ENCODE peak calls at places on chromosomes 1 and 21, in four cellular contexts. One of them, this sample, is unnamed.

GRCh38 chr1:228166170-228166936 is 749 bp downstream of the IBA57 start:
- DNase-seq in OCI-LY7: peak
- DNase-seq in ascending aorta: peak
- DNase-seq in stimulated activated CD4-positive, alpha-beta T cell treated with anti-CD3 and anti-CD28 coated beads, Interleukin-1b, Interleukin-23, amount 100 ng/mL, for 24 hours: no peak
- DNase-seq in this sample: peak

GRCh38 chr1:180643693-180644092 is 11.9 kb downstream of the XPR1 start:
- DNase-seq in OCI-LY7: no peak
- DNase-seq in ascending aorta: no peak
- DNase-seq in stimulated activated CD4-positive, alpha-beta T cell treated with anti-CD3 and anti-CD28 coated beads, Interleukin-1b, Interleukin-23, amount 100 ng/mL, for 24 hours: no peak
- DNase-seq in this sample: no peak

GRCh38 chr21:45054927-45055612 is 19.3 kb upstream of the ADARB1 start:
- DNase-seq in stimulated activated CD4-positive, alpha-beta T cell treated with anti-CD3 and anti-CD28 coated beads, Interleukin-1b, Interleukin-23, amount 100 ng/mL, for 24 hours: no peak
- DNase-seq in ascending aorta: peak
- DNase-seq in OCI-LY7: peak
- DNase-seq in this sample: no peak

GRCh38 chr1:184520343-184520742 is 133.5 kb downstream of the C1orf21 start:
- DNase-seq in OCI-LY7: no peak
- DNase-seq in ascending aorta: no peak
- DNase-seq in stimulated activated CD4-positive, alpha-beta T cell treated with anti-CD3 and anti-CD28 coated beads, Interleukin-1b, Interleukin-23, amount 100 ng/mL, for 24 hours: no peak
- DNase-seq in this sample: no peak

GRCh38 chr1:230509281-230509977 is 83.3 kb upstream of the PGBD5 start:
- DNase-seq in stimulated activated CD4-positive, alpha-beta T cell treated with anti-CD3 and anti-CD28 coated beads, Interleukin-1b, Interleukin-23, amount 100 ng/mL, for 24 hours: no peak
- DNase-seq in OCI-LY7: peak
- DNase-seq in ascending aorta: no peak
- DNase-seq in this sample: no peak

GRCh38 chr21:38171723-38172344 is 85.0 kb upstream of the KCNJ15 start:
- DNase-seq in ascending aorta: no peak
- DNase-seq in stimulated activated CD4-positive, alpha-beta T cell treated with anti-CD3 and anti-CD28 coated beads, Interleukin-1b, Interleukin-23, amount 100 ng/mL, for 24 hours: no peak
- DNase-seq in OCI-LY7: no peak
- DNase-seq in this sample: no peak

GRCh38 chr1:203490607-203491006 is 3.3 kb upstream of the OPTC start:
- DNase-seq in ascending aorta: no peak
- DNase-seq in OCI-LY7: no peak
- DNase-seq in stimulated activated CD4-positive, alpha-beta T cell treated with anti-CD3 and anti-CD28 coated beads, Interleukin-1b, Interleukin-23, amount 100 ng/mL, for 24 hours: no peak
- DNase-seq in this sample: no peak

GRCh38 chr1:77642196-77642595 is 40.3 kb downstream of the ZZZ3 start:
- DNase-seq in ascending aorta: no peak
- DNase-seq in OCI-LY7: no peak
- DNase-seq in stimulated activated CD4-positive, alpha-beta T cell treated with anti-CD3 and anti-CD28 coated beads, Interleukin-1b, Interleukin-23, amount 100 ng/mL, for 24 hours: no peak
- DNase-seq in this sample: no peak

GRCh38 chr1:97379387-97380075 is 541.3 kb downstream of the DPYD start:
- DNase-seq in ascending aorta: no peak
- DNase-seq in OCI-LY7: no peak
- DNase-seq in stimulated activated CD4-positive, alpha-beta T cell treated with anti-CD3 and anti-CD28 coated beads, Interleukin-1b, Interleukin-23, amount 100 ng/mL, for 24 hours: no peak
- DNase-seq in this sample: no peak

GRCh38 chr1:93768380-93768863 is 86.8 kb upstream of the BCAR3 start:
- DNase-seq in ascending aorta: no peak
- DNase-seq in stimulated activated CD4-positive, alpha-beta T cell treated with anti-CD3 and anti-CD28 coated beads, Interleukin-1b, Interleukin-23, amount 100 ng/mL, for 24 hours: no peak
- DNase-seq in OCI-LY7: no peak
- DNase-seq in this sample: no peak

GRCh38 chr21:42002421-42002958 is 7.7 kb downstream of the ZBTB21 start:
- DNase-seq in stimulated activated CD4-positive, alpha-beta T cell treated with anti-CD3 and anti-CD28 coated beads, Interleukin-1b, Interleukin-23, amount 100 ng/mL, for 24 hours: peak
- DNase-seq in ascending aorta: no peak
- DNase-seq in OCI-LY7: no peak
- DNase-seq in this sample: no peak

GRCh38 chr1:23980725-23981063 is 567 bp upstream of the SRSF10 start:
- DNase-seq in stimulated activated CD4-positive, alpha-beta T cell treated with anti-CD3 and anti-CD28 coated beads, Interleukin-1b, Interleukin-23, amount 100 ng/mL, for 24 hours: no peak
- DNase-seq in ascending aorta: peak
- DNase-seq in OCI-LY7: peak
- DNase-seq in this sample: no peak

GRCh38 chr1:172537827-172538391 is 5.0 kb downstream of the SUCO start:
- DNase-seq in OCI-LY7: no peak
- DNase-seq in stimulated activated CD4-positive, alpha-beta T cell treated with anti-CD3 and anti-CD28 coated beads, Interleukin-1b, Interleukin-23, amount 100 ng/mL, for 24 hours: no peak
- DNase-seq in ascending aorta: no peak
- DNase-seq in this sample: no peak

GRCh38 chr1:8077120-8077573 is 51.0 kb upstream of the ERRFI1 start:
- DNase-seq in stimulated activated CD4-positive, alpha-beta T cell treated with anti-CD3 and anti-CD28 coated beads, Interleukin-1b, Interleukin-23, amount 100 ng/mL, for 24 hours: no peak
- DNase-seq in OCI-LY7: no peak
- DNase-seq in ascending aorta: peak
- DNase-seq in this sample: no peak

GRCh38 chr1:63968663-63969460 is 195.0 kb downstream of the ROR1 start:
- DNase-seq in ascending aorta: peak
- DNase-seq in OCI-LY7: no peak
- DNase-seq in stimulated activated CD4-positive, alpha-beta T cell treated with anti-CD3 and anti-CD28 coated beads, Interleukin-1b, Interleukin-23, amount 100 ng/mL, for 24 hours: no peak
- DNase-seq in this sample: no peak

GRCh38 chr1:54012008-54012325 is 6.0 kb downstream of the LDLRAD1 start:
- DNase-seq in OCI-LY7: no peak
- DNase-seq in ascending aorta: no peak
- DNase-seq in stimulated activated CD4-positive, alpha-beta T cell treated with anti-CD3 and anti-CD28 coated beads, Interleukin-1b, Interleukin-23, amount 100 ng/mL, for 24 hours: no peak
- DNase-seq in this sample: no peak

GRCh38 chr1:179917601-179918429 is 35.7 kb downstream of the TOR1AIP1 start:
- DNase-seq in ascending aorta: no peak
- DNase-seq in stimulated activated CD4-positive, alpha-beta T cell treated with anti-CD3 and anti-CD28 coated beads, Interleukin-1b, Interleukin-23, amount 100 ng/mL, for 24 hours: no peak
- DNase-seq in OCI-LY7: no peak
- DNase-seq in this sample: no peak

GRCh38 chr1:7810395-7810794 is 26.3 kb downstream of the PER3 start:
- DNase-seq in ascending aorta: no peak
- DNase-seq in OCI-LY7: no peak
- DNase-seq in stimulated activated CD4-positive, alpha-beta T cell treated with anti-CD3 and anti-CD28 coated beads, Interleukin-1b, Interleukin-23, amount 100 ng/mL, for 24 hours: no peak
- DNase-seq in this sample: no peak

GRCh38 chr1:118783095-118783758 is 204.9 kb downstream of the TBX15 start:
- DNase-seq in OCI-LY7: no peak
- DNase-seq in stimulated activated CD4-positive, alpha-beta T cell treated with anti-CD3 and anti-CD28 coated beads, Interleukin-1b, Interleukin-23, amount 100 ng/mL, for 24 hours: no peak
- DNase-seq in ascending aorta: no peak
- DNase-seq in this sample: no peak

GRCh38 chr21:25171438-25171837 is 435.8 kb downstream of the MRPL39 start:
- DNase-seq in stimulated activated CD4-positive, alpha-beta T cell treated with anti-CD3 and anti-CD28 coated beads, Interleukin-1b, Interleukin-23, amount 100 ng/mL, for 24 hours: no peak
- DNase-seq in ascending aorta: no peak
- DNase-seq in OCI-LY7: no peak
- DNase-seq in this sample: no peak

GRCh38 chr1:45325816-45326506 is 734 bp upstream of the HPDL start:
- DNase-seq in stimulated activated CD4-positive, alpha-beta T cell treated with anti-CD3 and anti-CD28 coated beads, Interleukin-1b, Interleukin-23, amount 100 ng/mL, for 24 hours: no peak
- DNase-seq in OCI-LY7: no peak
- DNase-seq in ascending aorta: peak
- DNase-seq in this sample: no peak

GRCh38 chr1:204041803-204042505 is 31.0 kb upstream of the SOX13 start:
- DNase-seq in ascending aorta: no peak
- DNase-seq in OCI-LY7: no peak
- DNase-seq in stimulated activated CD4-positive, alpha-beta T cell treated with anti-CD3 and anti-CD28 coated beads, Interleukin-1b, Interleukin-23, amount 100 ng/mL, for 24 hours: no peak
- DNase-seq in this sample: no peak

GRCh38 chr1:8822383-8823294 is 5.2 kb upstream of the RERE start:
- DNase-seq in stimulated activated CD4-positive, alpha-beta T cell treated with anti-CD3 and anti-CD28 coated beads, Interleukin-1b, Interleukin-23, amount 100 ng/mL, for 24 hours: no peak
- DNase-seq in OCI-LY7: no peak
- DNase-seq in ascending aorta: no peak
- DNase-seq in this sample: no peak

GRCh38 chr1:86866665-86867064 is 47.3 kb downstream of the SELENOF start:
- DNase-seq in stimulated activated CD4-positive, alpha-beta T cell treated with anti-CD3 and anti-CD28 coated beads, Interleukin-1b, Interleukin-23, amount 100 ng/mL, for 24 hours: no peak
- DNase-seq in ascending aorta: no peak
- DNase-seq in OCI-LY7: no peak
- DNase-seq in this sample: no peak

GRCh38 chr1:2288816-2289536 is 60.9 kb downstream of the SKI start:
- DNase-seq in ascending aorta: no peak
- DNase-seq in stimulated activated CD4-positive, alpha-beta T cell treated with anti-CD3 and anti-CD28 coated beads, Interleukin-1b, Interleukin-23, amount 100 ng/mL, for 24 hours: no peak
- DNase-seq in OCI-LY7: no peak
- DNase-seq in this sample: no peak

GRCh38 chr1:53446051-53446450 is 13.1 kb upstream of the DMRTB1 start:
- DNase-seq in OCI-LY7: no peak
- DNase-seq in ascending aorta: no peak
- DNase-seq in stimulated activated CD4-positive, alpha-beta T cell treated with anti-CD3 and anti-CD28 coated beads, Interleukin-1b, Interleukin-23, amount 100 ng/mL, for 24 hours: no peak
- DNase-seq in this sample: no peak

This sample was measured in D721Med.